ENCODE peak calls at places on chromosomes 3 and 15, in seven cellular contexts. W is AG04449, T is fibroblast of pulmonary artery, Y is NCI-H1105 treated with DMSO at 0.1 percent for 48 hours, N is astrocyte of the spinal cord, V is osteocyte, A is cardiac septum. D is an unnamed sample.

GRCh38 chr15:73951591-73951990 is 25.3 kb downstream of the LOXL1 start:
- DNase-seq in V (no peak), A (no peak), T (no peak), Y (no peak), N (no peak), W (no peak), D (no peak)

GRCh38 chr3:71461098-71461497 is 122.4 kb downstream of the FOXP1 start:
- DNase-seq in T (no peak), Y (no peak), V (no peak), W (no peak), A (no peak), N (no peak), D (no peak)

GRCh38 chr3:42667096-42667522 is 13.6 kb downstream of the ZBTB47 start:
- DNase-seq in A (peak), Y (no peak), T (no peak), N (no peak), V (peak), W (no peak), D (no peak)

GRCh38 chr3:27728195-27729087 is 6.3 kb upstream of the EOMES start:
- DNase-seq in V (peak), A (no peak), W (no peak), N (no peak), T (no peak), Y (no peak), D (no peak)

GRCh38 chr15:28260722-28261121 is 61.3 kb downstream of the HERC2 start:
- DNase-seq in A (no peak), N (no peak), W (no peak), Y (no peak), T (no peak), V (no peak), D (peak)

GRCh38 chr15:66741646-66742045 is 39.6 kb downstream of the SMAD6 start:
- DNase-seq in V (no peak), N (no peak), W (no peak), Y (no peak), A (no peak), T (no peak), D (no peak)

GRCh38 chr3:189486556-189486955 is 144.6 kb upstream of the TP63 start:
- DNase-seq in T (no peak), V (no peak), A (no peak), W (no peak), Y (no peak), N (no peak), D (no peak)

GRCh38 chr3:190261015-190261414 is 61.2 kb downstream of the CLDN1 start:
- DNase-seq in T (peak), N (peak), W (no peak), A (no peak), Y (no peak), V (no peak), D (no peak)

GRCh38 chr3:98130421-98130820 is at the start of gene OR5H1:
- DNase-seq in W (no peak), T (no peak), N (no peak), V (no peak), Y (no peak), A (no peak), D (no peak)

GRCh38 chr3:187836848-187837770 is 91.8 kb upstream of the BCL6 start:
- DNase-seq in A (no peak), T (no peak), W (peak), Y (no peak), N (peak), V (no peak), D (no peak)

GRCh38 chr15:63264685-63265302 is 12.6 kb upstream of the APH1B start:
- DNase-seq in N (no peak), T (peak), W (no peak), V (no peak), A (no peak), Y (no peak), D (no peak)

GRCh38 chr3:97674477-97674876 is 90.1 kb upstream of the ARL6 start:
- DNase-seq in T (no peak), A (no peak), N (no peak), W (no peak), V (no peak), Y (no peak), D (no peak)

GRCh38 chr15:70559223-70559823 is 204.0 kb downstream of the UACA start:
- DNase-seq in T (peak), A (no peak), N (peak), W (no peak), V (no peak), Y (no peak), D (peak)

GRCh38 chr3:195255571-195256501 is 15.1 kb downstream of the XXYLT1 start:
- DNase-seq in T (no peak), Y (no peak), W (no peak), V (peak), A (no peak), N (peak), D (no peak)

GRCh38 chr3:23600178-23600577 is 205.6 kb upstream of the UBE2E1 start:
- DNase-seq in A (no peak), N (peak), W (peak), V (no peak), Y (no peak), T (peak), D (no peak)

GRCh38 chr15:74648051-74648622 is 32.5 kb downstream of the CLK3 start:
- DNase-seq in T (no peak), A (no peak), N (no peak), W (no peak), Y (no peak), V (no peak), D (no peak)

GRCh38 chr15:63052128-63052826 is 9.7 kb downstream of the TPM1 start:
- DNase-seq in V (no peak), W (no peak), T (no peak), A (no peak), N (peak), Y (no peak), D (no peak)

GRCh38 chr15:79673416-79674123 is 223.2 kb downstream of the MTHFS start:
- DNase-seq in Y (no peak), V (no peak), A (no peak), N (peak), W (peak), T (peak), D (no peak)

GRCh38 chr3:189316296-189317019 is 144.7 kb downstream of the TPRG1 start:
- DNase-seq in Y (no peak), W (no peak), T (no peak), V (no peak), A (no peak), N (no peak), D (no peak)

GRCh38 chr3:94349310-94349848 is 286.5 kb downstream of the NSUN3 start:
- DNase-seq in N (no peak), W (no peak), Y (peak), A (no peak), T (no peak), V (no peak), D (no peak)

GRCh38 chr3:190229632-190230424 is 92.4 kb downstream of the CLDN1 start:
- DNase-seq in N (peak), V (no peak), W (peak), Y (no peak), A (no peak), T (peak), D (peak)

GRCh38 chr3:67947808-67948508 is 293.5 kb upstream of the SUCLG2 start:
- DNase-seq in V (no peak), A (no peak), T (no peak), W (no peak), Y (no peak), N (no peak), D (no peak)

GRCh38 chr3:123644358-123644757 is 59.5 kb upstream of the HACD2 start:
- DNase-seq in N (no peak), V (no peak), A (no peak), W (no peak), T (no peak), Y (no peak), D (no peak)

D was measured in endothelial cell of umbilical vein.